ENCODE peak calls at places on chromosomes 5 and 9, in six cellular contexts. One of them, this sample, is unnamed.

GRCh38 chr9:93143830-93144530 is 9.9 kb upstream of the NINJ1 start:
- DNase-seq in fibroblast of villous mesenchyme: no peak
- DNase-seq in HL-60: no peak
- DNase-seq in kidney epithelial cell: no peak
- DNase-seq in bronchial epithelial cell: no peak
- DNase-seq in heart right ventricle: no peak
- DNase-seq in this sample: no peak

GRCh38 chr9:98105006-98105405 is 14.0 kb downstream of the TRIM14 start:
- DNase-seq in HL-60: no peak
- DNase-seq in kidney epithelial cell: no peak
- DNase-seq in fibroblast of villous mesenchyme: no peak
- DNase-seq in bronchial epithelial cell: no peak
- DNase-seq in heart right ventricle: no peak
- DNase-seq in this sample: no peak

GRCh38 chr5:81044868-81045267 is 84.7 kb downstream of the RASGRF2 start:
- DNase-seq in fibroblast of villous mesenchyme: no peak
- DNase-seq in heart right ventricle: no peak
- DNase-seq in kidney epithelial cell: no peak
- DNase-seq in HL-60: no peak
- DNase-seq in bronchial epithelial cell: no peak
- DNase-seq in this sample: no peak

GRCh38 chr5:14741131-14741530 is 76.6 kb downstream of the OTULIN start:
- DNase-seq in heart right ventricle: no peak
- DNase-seq in fibroblast of villous mesenchyme: no peak
- DNase-seq in bronchial epithelial cell: no peak
- DNase-seq in kidney epithelial cell: no peak
- DNase-seq in HL-60: no peak
- DNase-seq in this sample: no peak

GRCh38 chr5:122880749-122881148 is 35.3 kb downstream of the SNX24 start:
- DNase-seq in bronchial epithelial cell: no peak
- DNase-seq in kidney epithelial cell: no peak
- DNase-seq in HL-60: no peak
- DNase-seq in fibroblast of villous mesenchyme: peak
- DNase-seq in heart right ventricle: no peak
- DNase-seq in this sample: no peak

GRCh38 chr5:90055831-90056328 is 353.7 kb downstream of the CETN3 start:
- DNase-seq in heart right ventricle: no peak
- DNase-seq in bronchial epithelial cell: peak
- DNase-seq in HL-60: no peak
- DNase-seq in kidney epithelial cell: peak
- DNase-seq in fibroblast of villous mesenchyme: peak
- DNase-seq in this sample: peak

GRCh38 chr9:35690447-35691324 is 961 bp upstream of the TPM2 start:
- DNase-seq in bronchial epithelial cell: no peak
- DNase-seq in kidney epithelial cell: no peak
- DNase-seq in fibroblast of villous mesenchyme: peak
- DNase-seq in HL-60: peak
- DNase-seq in heart right ventricle: peak
- DNase-seq in this sample: peak

GRCh38 chr9:127029548-127029947 is 92.9 kb downstream of the ANGPTL2 start:
- DNase-seq in kidney epithelial cell: no peak
- DNase-seq in HL-60: no peak
- DNase-seq in heart right ventricle: no peak
- DNase-seq in fibroblast of villous mesenchyme: no peak
- DNase-seq in bronchial epithelial cell: no peak
- DNase-seq in this sample: no peak

GRCh38 chr9:136969150-136969549 is 8.2 kb upstream of the PTGDS start:
- DNase-seq in heart right ventricle: no peak
- DNase-seq in kidney epithelial cell: no peak
- DNase-seq in bronchial epithelial cell: no peak
- DNase-seq in HL-60: no peak
- DNase-seq in fibroblast of villous mesenchyme: no peak
- DNase-seq in this sample: no peak

GRCh38 chr5:180658774-180659564 is 9.6 kb upstream of the FLT4 start:
- DNase-seq in fibroblast of villous mesenchyme: no peak
- DNase-seq in bronchial epithelial cell: no peak
- DNase-seq in kidney epithelial cell: no peak
- DNase-seq in heart right ventricle: no peak
- DNase-seq in HL-60: no peak
- DNase-seq in this sample: no peak

GRCh38 chr5:137506296-137506695 is 7.2 kb upstream of the SPOCK1 start:
- DNase-seq in HL-60: no peak
- DNase-seq in bronchial epithelial cell: no peak
- DNase-seq in fibroblast of villous mesenchyme: no peak
- DNase-seq in kidney epithelial cell: no peak
- DNase-seq in heart right ventricle: no peak
- DNase-seq in this sample: no peak

GRCh38 chr9:121059998-121060636 is 10.0 kb upstream of the C5 start:
- DNase-seq in fibroblast of villous mesenchyme: peak
- DNase-seq in bronchial epithelial cell: peak
- DNase-seq in kidney epithelial cell: peak
- DNase-seq in heart right ventricle: peak
- DNase-seq in HL-60: no peak
- DNase-seq in this sample: peak

GRCh38 chr9:15374310-15374709 is 48.4 kb upstream of the SNAPC3 start:
- DNase-seq in heart right ventricle: no peak
- DNase-seq in kidney epithelial cell: no peak
- DNase-seq in HL-60: peak
- DNase-seq in bronchial epithelial cell: no peak
- DNase-seq in fibroblast of villous mesenchyme: no peak
- DNase-seq in this sample: no peak

GRCh38 chr5:14417232-14417730 is 164.3 kb upstream of the OTULINL start:
- DNase-seq in fibroblast of villous mesenchyme: peak
- DNase-seq in kidney epithelial cell: no peak
- DNase-seq in HL-60: no peak
- DNase-seq in bronchial epithelial cell: no peak
- DNase-seq in heart right ventricle: no peak
- DNase-seq in this sample: peak

GRCh38 chr5:111984044-111984443 is 227.1 kb upstream of the NREP start:
- DNase-seq in heart right ventricle: peak
- DNase-seq in bronchial epithelial cell: peak
- DNase-seq in fibroblast of villous mesenchyme: peak
- DNase-seq in HL-60: no peak
- DNase-seq in kidney epithelial cell: peak
- DNase-seq in this sample: peak

DNA sequence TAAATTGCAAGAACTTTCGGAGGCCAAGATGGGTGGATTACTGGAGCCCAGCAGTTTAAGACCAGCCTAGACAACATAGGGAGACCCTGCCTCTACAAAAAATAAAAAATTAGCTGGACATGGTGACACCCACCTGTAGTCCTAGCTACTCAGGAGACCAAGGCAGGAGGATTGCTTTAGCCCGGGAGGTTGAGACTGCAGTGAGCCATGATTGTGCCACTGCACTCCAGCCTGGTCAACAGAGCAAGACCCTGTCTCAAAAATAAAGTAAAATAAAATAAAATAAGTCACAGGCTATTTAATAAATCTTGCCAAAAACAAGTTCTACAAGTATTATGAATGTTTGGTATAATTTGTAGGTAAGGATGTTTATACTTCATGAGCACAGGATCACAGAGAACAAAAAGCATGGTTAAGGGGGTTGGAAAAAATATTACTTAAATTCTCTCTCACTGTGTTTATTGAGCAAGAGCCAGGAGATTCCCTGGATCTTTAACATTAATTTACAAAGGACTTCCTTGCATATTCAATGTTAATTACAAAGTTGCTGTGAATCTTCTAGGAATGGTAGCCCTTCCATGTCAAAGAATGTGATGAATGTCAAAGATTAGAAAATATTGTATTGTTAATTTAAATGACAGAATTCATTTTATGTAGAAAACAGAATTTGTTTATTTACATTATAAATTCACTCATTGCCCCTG is 164.0 kb downstream of the RFX3 start:
- DNase-seq in fibroblast of villous mesenchyme: no peak
- DNase-seq in heart right ventricle: no peak
- DNase-seq in HL-60: no peak
- DNase-seq in kidney epithelial cell: no peak
- DNase-seq in bronchial epithelial cell: no peak
- DNase-seq in this sample: no peak
- TF ChIP-seq CTCF in fibroblast of villous mesenchyme: no peak
- TF ChIP-seq CTCF in heart right ventricle: no peak
- TF ChIP-seq CTCF in HL-60: no peak
- TF ChIP-seq CTCF in kidney epithelial cell: no peak
- TF ChIP-seq CTCF in bronchial epithelial cell: no peak
- TF ChIP-seq CTCF in this sample: no peak

GRCh38 chr5:74935752-74936091 is 69.5 kb upstream of the FAM169A start:
- DNase-seq in bronchial epithelial cell: no peak
- DNase-seq in kidney epithelial cell: no peak
- DNase-seq in heart right ventricle: no peak
- DNase-seq in fibroblast of villous mesenchyme: no peak
- DNase-seq in HL-60: no peak
- DNase-seq in this sample: no peak
- H3K4me3 ChIP-seq in bronchial epithelial cell: no peak
- H3K4me3 ChIP-seq in kidney epithelial cell: no peak
- H3K4me3 ChIP-seq in heart right ventricle: no peak
- H3K4me3 ChIP-seq in fibroblast of villous mesenchyme: no peak
- H3K4me3 ChIP-seq in HL-60: no peak
- H3K4me3 ChIP-seq in this sample: no peak

DNA sequence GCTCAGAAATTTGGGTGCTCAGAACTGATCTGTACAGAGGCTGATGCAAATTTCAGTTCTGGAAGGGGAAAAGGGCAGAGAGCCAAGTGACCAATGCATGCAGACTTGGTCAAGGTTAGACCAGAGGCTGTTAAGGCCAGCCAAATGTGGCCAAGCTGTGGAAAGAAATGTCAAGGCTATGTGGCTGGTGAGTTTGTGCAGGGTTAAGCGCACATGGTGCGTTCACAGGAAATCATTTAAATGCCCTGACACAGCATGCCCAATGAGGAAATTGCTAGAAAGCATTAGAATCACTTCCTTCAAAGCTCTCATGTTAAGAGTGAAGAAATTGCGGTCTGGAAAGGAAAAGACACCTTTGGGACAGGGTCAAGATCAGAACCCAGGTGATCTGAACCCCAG is 58.0 kb downstream of the PTPN3 start:
- DNase-seq in bronchial epithelial cell: no peak
- DNase-seq in kidney epithelial cell: no peak
- DNase-seq in heart right ventricle: no peak
- DNase-seq in fibroblast of villous mesenchyme: no peak
- DNase-seq in HL-60: no peak
- DNase-seq in this sample: no peak
- TF ChIP-seq CTCF in bronchial epithelial cell: no peak
- TF ChIP-seq CTCF in kidney epithelial cell: no peak
- TF ChIP-seq CTCF in heart right ventricle: no peak
- TF ChIP-seq CTCF in fibroblast of villous mesenchyme: no peak
- TF ChIP-seq CTCF in HL-60: no peak
- TF ChIP-seq CTCF in this sample: no peak

GRCh38 chr9:70868661-70869652 is 252.5 kb downstream of the TRPM3 start:
- DNase-seq in heart right ventricle: peak
- DNase-seq in fibroblast of villous mesenchyme: peak
- DNase-seq in HL-60: no peak
- DNase-seq in kidney epithelial cell: no peak
- DNase-seq in bronchial epithelial cell: peak
- DNase-seq in this sample: peak
- H3K4me3 ChIP-seq in heart right ventricle: peak
- H3K4me3 ChIP-seq in fibroblast of villous mesenchyme: peak
- H3K4me3 ChIP-seq in HL-60: no peak
- H3K4me3 ChIP-seq in kidney epithelial cell: peak
- H3K4me3 ChIP-seq in bronchial epithelial cell: peak
- H3K4me3 ChIP-seq in this sample: peak

DNA sequence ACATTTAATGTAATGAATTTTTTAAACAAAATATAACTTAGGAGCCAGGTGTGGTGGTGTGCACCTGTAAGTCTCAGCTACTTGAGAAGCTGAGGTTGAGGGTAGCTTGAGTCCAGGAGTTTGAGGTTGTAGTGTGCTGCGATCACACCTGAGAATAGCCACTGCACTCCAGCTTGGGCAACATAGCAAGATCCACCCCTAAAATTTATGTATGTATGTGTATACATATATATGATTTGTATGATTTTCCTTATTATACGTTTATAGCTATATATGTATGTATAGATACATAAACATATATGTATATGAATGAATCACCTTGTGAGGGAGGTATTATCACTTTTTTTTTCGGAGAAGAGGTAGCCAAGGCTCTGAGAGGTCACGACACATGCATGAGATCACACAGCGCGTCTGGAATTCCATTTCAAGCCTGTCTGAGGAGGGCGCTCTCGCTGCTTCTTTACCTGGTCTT is 598 bp upstream of the CCNI2 start:
- DNase-seq in heart right ventricle: no peak
- DNase-seq in bronchial epithelial cell: peak
- DNase-seq in HL-60: no peak
- DNase-seq in fibroblast of villous mesenchyme: peak
- DNase-seq in kidney epithelial cell: peak
- DNase-seq in this sample: peak
- TF ChIP-seq CTCF in heart right ventricle: peak
- TF ChIP-seq CTCF in bronchial epithelial cell: peak
- TF ChIP-seq CTCF in HL-60: no peak
- TF ChIP-seq CTCF in fibroblast of villous mesenchyme: peak
- TF ChIP-seq CTCF in kidney epithelial cell: peak
- TF ChIP-seq CTCF in this sample: peak

GRCh38 chr5:143402464-143403356 is 776 bp downstream of the NR3C1 start:
- DNase-seq in bronchial epithelial cell: peak
- DNase-seq in HL-60: peak
- DNase-seq in fibroblast of villous mesenchyme: peak
- DNase-seq in kidney epithelial cell: no peak
- DNase-seq in heart right ventricle: peak
- DNase-seq in this sample: peak
- H3K4me3 ChIP-seq in bronchial epithelial cell: peak
- H3K4me3 ChIP-seq in HL-60: peak
- H3K4me3 ChIP-seq in fibroblast of villous mesenchyme: peak
- H3K4me3 ChIP-seq in kidney epithelial cell: peak
- H3K4me3 ChIP-seq in heart right ventricle: peak
- H3K4me3 ChIP-seq in this sample: peak